ENCODE peak calls at places on chromosomes 11 and 22, in seven cellular contexts. M is activated CD8-positive, alpha-beta T cell treated with anti-CD3 and anti-CD28 coated beads, Interleukin-2, amount 10 ng/mL, durations not matched to agents 7 days and 5 days; S is T-cell; V is nephron progenitor cell; W is pancreas; K is SK-MEL-5; T is stimulated activated CD8-positive, alpha-beta memory T cell treated with anti-CD3 and anti-CD28 coated beads, Interleukin-15, amount 100 ng/mL, for 1 hour. I is an unnamed sample.

GRCh38 chr11:35390737-35391682 is 28.3 kb downstream of the SLC1A2 start:
- DNase-seq in V (no peak), W (peak), M (peak), K (no peak), S (no peak), T (no peak), I (no peak)

GRCh38 chr11:128685383-128686044 is 8.4 kb upstream of the FLI1 start:
- DNase-seq in V (no peak), W (no peak), K (no peak), T (no peak), S (no peak), M (no peak), I (no peak)

GRCh38 chr22:20021196-20022181 is 579 bp downstream of the TANGO2 start:
- DNase-seq in S (no peak), T (no peak), V (peak), W (peak), K (peak), M (no peak), I (no peak)

GRCh38 chr22:25700996-25701815 is 40.8 kb upstream of the MYO18B start:
- DNase-seq in T (no peak), W (no peak), K (no peak), V (no peak), S (no peak), M (no peak), I (no peak)

GRCh38 chr22:49447837-49448236 is 379.8 kb downstream of the BRD1 start:
- DNase-seq in V (no peak), T (no peak), K (no peak), W (no peak), M (no peak), S (no peak), I (no peak)

GRCh38 chr22:19150482-19151328 is 613 bp upstream of the GSC2 start:
- DNase-seq in M (no peak), V (no peak), T (no peak), W (no peak), S (no peak), K (no peak), I (no peak)

GRCh38 chr22:19592464-19592863 is 68.3 kb upstream of the CLDN5 start:
- DNase-seq in W (no peak), M (no peak), V (no peak), T (no peak), S (no peak), K (no peak), I (no peak)

GRCh38 chr11:32829680-32830412 is at the start of gene PRRG4:
- DNase-seq in V (peak), S (no peak), W (peak), M (peak), K (peak), T (no peak), I (peak)

GRCh38 chr11:31419669-31420068 is 50.0 kb downstream of the DNAJC24 start:
- DNase-seq in V (no peak), S (no peak), T (no peak), K (no peak), M (no peak), W (no peak), I (no peak)

GRCh38 chr11:77195071-77195705 is 67.1 kb downstream of the MYO7A start:
- DNase-seq in V (no peak), M (no peak), W (no peak), K (no peak), T (no peak), S (no peak), I (no peak)

GRCh38 chr11:16936643-16937042 is 77.6 kb downstream of the PLEKHA7 start:
- DNase-seq in W (peak), K (no peak), M (no peak), V (no peak), S (no peak), T (no peak), I (no peak)

GRCh38 chr11:130420478-130421198 is 7.8 kb downstream of the ADAMTS8 start:
- DNase-seq in K (no peak), M (no peak), V (no peak), T (no peak), W (no peak), S (no peak), I (no peak)

GRCh38 chr11:2139118-2139490 is at the start of gene IGF2:
- DNase-seq in K (no peak), W (no peak), M (no peak), V (peak), S (no peak), T (no peak), I (no peak)

GRCh38 chr11:61392991-61393595 is 706 bp downstream of the TMEM216 start:
- DNase-seq in W (no peak), T (no peak), K (no peak), S (no peak), V (peak), M (peak), I (no peak)

GRCh38 chr11:26331911-26332571 is at the start of gene ANO3:
- DNase-seq in T (no peak), M (peak), K (peak), W (peak), V (peak), S (no peak), I (peak)

GRCh38 chr22:19789406-19789805 is 28.8 kb downstream of the TBX1 start:
- DNase-seq in V (no peak), W (no peak), M (no peak), T (no peak), K (no peak), S (no peak), I (no peak)

GRCh38 chr11:12797996-12798395 is 123.8 kb downstream of the TEAD1 start:
- DNase-seq in W (no peak), S (no peak), K (no peak), T (no peak), M (no peak), V (no peak), I (no peak)

GRCh38 chr22:29824677-29825076 is 13.4 kb downstream of the ASCC2 start:
- DNase-seq in W (no peak), T (no peak), K (no peak), S (no peak), M (no peak), V (no peak), I (peak)

GRCh38 chr11:89168396-89168795 is 9.3 kb upstream of the TYR start:
- DNase-seq in S (no peak), W (no peak), M (no peak), V (no peak), T (no peak), K (peak), I (no peak)

GRCh38 chr11:64856382-64857227 is 12.2 kb upstream of the CDC42BPG start:
- DNase-seq in M (peak), V (no peak), W (no peak), T (no peak), S (no peak), K (no peak), I (peak)

GRCh38 chr11:36451681-36452080 is 58.4 kb downstream of the TRAF6 start:
- DNase-seq in W (no peak), K (no peak), S (no peak), M (no peak), T (no peak), V (no peak), I (no peak)

GRCh38 chr11:4654635-4655335 is 11.0 kb downstream of the OR51E1 start:
- DNase-seq in K (no peak), T (no peak), M (no peak), S (no peak), W (no peak), V (no peak), I (no peak)

GRCh38 chr11:69970785-69971535 is 107.2 kb upstream of the ANO1 start:
- DNase-seq in V (no peak), M (no peak), K (no peak), T (no peak), S (no peak), W (no peak), I (no peak)

GRCh38 chr11:118175600-118176399 is 639 bp downstream of the SCN2B start:
- DNase-seq in T (no peak), W (no peak), V (no peak), K (no peak), S (no peak), M (no peak), I (no peak)